ENCODE peak calls at places on chromosomes 6 and 20, in four cellular contexts. F is K562, S is GM12878, N is HepG2. U is an unnamed sample.

GRCh38 chr6:159467473-159468041 is 225.5 kb downstream of the SOD2 start:
- DNase-seq in F (no peak), S (peak; percentile 15), N (no peak), U (no peak)

GRCh38 chr20:43953919-43954617 is 39.4 kb downstream of the TOX2 start:
- DNase-seq in F (no peak), S (no peak), N (no peak), U (no peak)

GRCh38 chr20:5658897-5659296 is 91.3 kb upstream of the SHLD1 start:
- DNase-seq in F (no peak), S (no peak), N (peak; percentile 71), U (peak; percentile 91)

GRCh38 chr6:158057213-158057987 is 75.7 kb downstream of the SYNJ2 start:
- DNase-seq in F (no peak), S (no peak), N (no peak), U (peak; percentile 92)

GRCh38 chr20:1402149-1402548 is 9.3 kb upstream of the FKBP1A start:
- DNase-seq in F (no peak), S (no peak), N (no peak), U (no peak)

GRCh38 chr20:23524146-23524545 is 33.2 kb downstream of the CST8 start:
- DNase-seq in F (no peak), S (no peak), N (no peak), U (no peak)

GRCh38 chr20:19893356-19893755 is 123.8 kb upstream of the NAA20 start:
- DNase-seq in F (no peak), S (no peak), N (no peak), U (no peak)

GRCh38 chr20:59131541-59132285 is 31.9 kb upstream of the ZNF831 start:
- DNase-seq in F (no peak), S (no peak), N (no peak), U (no peak)

GRCh38 chr6:16519265-16520242 is 241.7 kb downstream of the ATXN1 start:
- DNase-seq in F (no peak), S (no peak), N (peak; percentile 86), U (no peak)

GRCh38 chr6:42279966-42280629 is 62.4 kb upstream of the MRPS10 start:
- DNase-seq in F (no peak), S (no peak), N (no peak), U (peak; percentile 32)

GRCh38 chr6:127225497-127225896 is 41.2 kb upstream of the RNF146 start:
- DNase-seq in F (no peak), S (no peak), N (no peak), U (no peak)

GRCh38 chr6:113642714-113643442 is 214.3 kb upstream of the MARCKS start:
- DNase-seq in F (peak; percentile 14), S (no peak), N (peak; percentile 100), U (peak; percentile 57)

GRCh38 chr6:10555625-10556309 is 34.6 kb downstream of the GCNT2 start:
- DNase-seq in F (no peak), S (no peak), N (no peak), U (peak; percentile 82)

GRCh38 chr6:2765896-2766766 is 938 bp downstream of the WRNIP1 start:
- DNase-seq in F (no peak), S (no peak), N (no peak), U (peak; percentile 48)

GRCh38 chr20:51447097-51447764 is 95.3 kb downstream of the NFATC2 start:
- DNase-seq in F (no peak), S (no peak), N (peak; percentile 49), U (peak; percentile 95)

GRCh38 chr6:150631982-150632642 is 32.4 kb downstream of the PLEKHG1 start:
- DNase-seq in F (no peak), S (no peak), N (no peak), U (no peak)

GRCh38 chr20:41956316-41957050 is 338.3 kb upstream of the CHD6 start:
- DNase-seq in F (peak; percentile 33), S (no peak), N (peak; percentile 39), U (peak; percentile 31)

GRCh38 chr20:57613481-57613921 is 6.7 kb downstream of the ZBP1 start:
- DNase-seq in F (no peak), S (no peak), N (no peak), U (no peak)

GRCh38 chr6:81265106-81265505 is 487.4 kb downstream of the TENT5A start:
- DNase-seq in F (no peak), S (no peak), N (peak; percentile 7), U (no peak)

GRCh38 chr6:133590196-133590595 is 298.7 kb upstream of the TCF21 start:
- DNase-seq in F (no peak), S (no peak), N (no peak), U (no peak)

GRCh38 chr20:56628873-56629463 is at the start of gene TFAP2C:
- DNase-seq in F (peak; percentile 89), S (no peak), N (no peak), U (no peak)

GRCh38 chr6:52013035-52013434 is 74.4 kb downstream of the PKHD1 start:
- DNase-seq in F (no peak), S (no peak), N (no peak), U (no peak)

GRCh38 chr20:51710503-51710902 is 57.7 kb downstream of the ATP9A start:
- DNase-seq in F (no peak), S (no peak), N (no peak), U (no peak)

GRCh38 chr6:141077355-141078333 is 1055.1 kb upstream of the GJE1 start:
- DNase-seq in F (no peak), S (no peak), N (peak; percentile 80), U (no peak)

GRCh38 chr20:34163316-34163715 is 51.3 kb upstream of the EIF2S2 start:
- DNase-seq in F (no peak), S (no peak), N (no peak), U (peak; percentile 72)

GRCh38 chr20:61930776-61931475 is 134.8 kb downstream of the TAF4 start:
- DNase-seq in F (no peak), S (no peak), N (no peak), U (no peak)

GRCh38 chr6:137808836-137809315 is 58.2 kb upstream of the TNFAIP3 start:
- DNase-seq in F (no peak), S (no peak), N (peak; percentile 68), U (no peak)

GRCh38 chr20:6426287-6426891 is 303.6 kb upstream of the FERMT1 start:
- DNase-seq in F (no peak), S (no peak), N (no peak), U (no peak)

GRCh38 chr20:63624486-63624885 is 2.4 kb downstream of the GMEB2 start:
- DNase-seq in F (no peak), S (no peak), N (peak; percentile 80), U (no peak)

GRCh38 chr6:35648203-35648602 is 40.5 kb downstream of the FKBP5 start:
- DNase-seq in F (no peak), S (no peak), N (no peak), U (no peak)

GRCh38 chr20:41145821-41146620 is 8.7 kb downstream of the PLCG1 start:
- DNase-seq in F (no peak), S (no peak), N (no peak), U (peak; percentile 57)

GRCh38 chr20:52941803-52942202 is 30.4 kb upstream of the TSHZ2 start:
- DNase-seq in F (no peak), S (no peak), N (no peak), U (no peak)

GRCh38 chr6:39422273-39422672 is 99.8 kb upstream of the KCNK16 start:
- DNase-seq in F (no peak), S (no peak), N (no peak), U (no peak)

GRCh38 chr6:123619156-123619555 is 17.6 kb downstream of the TRDN start:
- DNase-seq in F (no peak), S (no peak), N (peak; percentile 4), U (no peak)

GRCh38 chr20:18052856-18053255 is 4.9 kb downstream of the OVOL2 start:
- DNase-seq in F (no peak), S (no peak), N (no peak), U (no peak)

GRCh38 chr20:18057106-18057993 is at the start of gene OVOL2:
- DNase-seq in F (peak; percentile 18), S (no peak), N (no peak), U (no peak)

GRCh38 chr20:18056174-18057105 is 1.3 kb downstream of the OVOL2 start:
- DNase-seq in F (no peak), S (no peak), N (no peak), U (no peak)

GRCh38 chr20:18057994-18058349 is 256 bp upstream of the OVOL2 start:
- DNase-seq in F (no peak), S (no peak), N (no peak), U (no peak)

DNA sequence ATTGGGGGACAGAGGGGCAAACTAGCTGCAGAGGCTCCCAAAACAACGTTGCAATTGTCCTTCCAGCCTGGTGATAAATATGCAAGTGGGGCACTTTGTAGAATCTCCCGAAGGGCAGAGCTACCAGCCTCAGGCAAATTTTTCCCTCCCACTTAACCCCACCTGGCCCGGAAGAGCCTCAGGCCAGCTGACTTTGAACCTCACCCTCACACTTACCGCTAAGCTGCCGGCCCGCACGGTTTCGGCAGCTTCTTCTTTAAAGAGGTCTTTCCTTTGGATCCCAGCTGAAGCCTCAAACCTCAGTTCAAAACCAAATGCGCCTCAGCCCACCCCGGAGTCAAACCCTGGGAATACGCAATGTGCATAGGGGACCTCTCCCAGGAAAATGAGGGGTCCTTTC is 2.5 kb downstream of the OVOL2 start:
- DNase-seq in F (no peak), S (no peak), N (no peak), U (no peak)
- TF ChIP-seq EZH2 in F (no peak), S (no peak), N (no peak), U (no peak)

GRCh38 chr20:50395258-50395729 is 114.9 kb upstream of the PTPN1 start:
- DNase-seq in F (no peak), S (no peak), N (no peak), U (no peak)
- H3K9ac ChIP-seq in F (no peak overlapping the region), S (no peak overlapping the region), N (no peak overlapping the region), U (no peak overlapping the region)

GRCh38 chr6:149317656-149318571 is at the start of gene TAB2:
- DNase-seq in F (peak; percentile 81), S (no peak), N (no peak), U (peak; percentile 32)
- TF ChIP-seq MYC in F (no peak), S (no peak), N (no peak), U (no peak)

DNA sequence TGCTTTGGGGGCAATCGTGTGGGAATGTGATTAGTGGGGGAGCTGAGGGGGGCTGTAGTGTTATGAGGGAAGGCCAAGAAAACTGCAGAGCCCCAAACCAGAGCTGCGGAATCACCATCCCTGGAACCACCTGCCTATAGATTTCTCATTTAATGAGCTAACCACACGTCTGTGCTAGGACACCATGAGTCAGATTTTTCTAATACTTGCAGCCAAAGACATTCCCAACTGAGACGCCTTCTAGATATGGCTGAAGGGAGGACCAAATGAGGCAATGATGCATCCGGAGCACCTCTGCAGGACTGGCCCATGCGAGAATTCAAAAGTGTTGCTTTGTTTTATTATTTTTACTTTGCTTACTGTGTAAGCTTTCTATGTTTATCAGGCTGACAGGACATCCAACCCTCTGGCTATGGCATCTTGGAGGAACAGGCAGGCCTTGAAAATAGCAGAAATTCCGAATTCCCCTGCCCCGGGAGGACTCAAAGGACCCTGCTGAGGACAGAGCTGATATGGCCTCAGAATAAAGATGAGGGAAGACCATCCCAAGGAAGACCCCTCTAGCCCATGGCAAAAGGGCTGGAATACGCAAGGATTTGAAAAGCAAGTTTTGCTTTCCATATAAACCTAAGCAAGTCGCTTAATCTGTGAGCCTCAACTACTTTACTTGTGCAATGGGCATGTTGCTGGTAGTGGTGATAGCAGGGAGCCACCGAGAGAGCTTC is 3.1 kb upstream of the PTGIS start:
- DNase-seq in F (no peak), S (no peak), N (no peak), U (no peak)
- TF ChIP-seq EZH2 in F (no peak), S (no peak), N (no peak), U (no peak)

GRCh38 chr20:37915434-37915787 is 12.5 kb downstream of the VSTM2L start:
- DNase-seq in F (no peak), S (no peak), N (no peak), U (no peak)
- H3K9ac ChIP-seq in F (no peak overlapping the region), S (no peak overlapping the region), N (peak overlapping the region; percentile 57), U (no peak overlapping the region)

GRCh38 chr6:105320766-105321165 is 82.1 kb downstream of the PREP start:
- DNase-seq in F (no peak), S (no peak), N (no peak), U (no peak)
- TF ChIP-seq MYC in F (no peak), S (no peak), N (no peak), U (no peak)